ENCODE peak calls at places on chromosomes 1 and 21, in ten cellular contexts. P is A172; J is left ventricle myocardium superior; U is activated CD4-positive, alpha-beta memory T cell treated with anti-CD3 and anti-CD28 coated beads, Interleukin-2, amount 10 ng/mL, durations not matched to agents 7 days and 5 days; X is bronchial epithelial cell; E is stimulated activated CD4-positive, alpha-beta T cell treated with anti-CD3 and anti-CD28 coated beads, Interleukin-1b, Interleukin-23, amount 100 ng/mL, for 1 hour; O is ACHN; F is tibial nerve; L is sigmoid colon; T is HEK293T. D is an unnamed sample.

GRCh38 chr1:154327466-154328317 is 2.4 kb downstream of the ATP8B2 start:
- DNase-seq in P (no peak), J (no peak), U (peak; percentile 44), X (peak; percentile 48), E (no peak), O (no peak), F (no peak), L (no peak), T (no peak), D (no peak)

GRCh38 chr1:77825356-77825709 is 45.9 kb downstream of the MIGA1 start:
- DNase-seq in P (peak; percentile 58), J (no peak), U (no peak), X (peak; percentile 98), E (no peak), O (peak; percentile 73), F (peak; percentile 23), L (no peak), T (peak; percentile 46), D (peak; percentile 91)

GRCh38 chr1:204483791-204484190 is 10.8 kb downstream of the PIK3C2B start:
- DNase-seq in P (no peak), J (no peak), U (no peak), X (no peak), E (no peak), O (no peak), F (no peak), L (no peak), T (no peak), D (no peak)

GRCh38 chr21:44779417-44780139 is 22.0 kb downstream of the UBE2G2 start:
- DNase-seq in P (no peak), J (no peak), U (no peak), X (no peak), E (no peak), O (no peak), F (no peak), L (no peak), T (no peak), D (no peak)

GRCh38 chr1:85502625-85503083 is 37.7 kb upstream of the DDAH1 start:
- DNase-seq in P (peak; percentile 23), J (no peak), U (no peak), X (peak; percentile 65), E (no peak), O (peak; percentile 35), F (peak; percentile 69), L (peak; percentile 73), T (peak; percentile 64), D (peak; percentile 85)

GRCh38 chr1:183783896-183784637 is 20.9 kb upstream of the RGL1 start:
- DNase-seq in P (peak; percentile 21), J (peak; percentile 75), U (no peak), X (no peak), E (no peak), O (no peak), F (peak; percentile 51), L (peak; percentile 90), T (no peak), D (peak; percentile 91)

GRCh38 chr1:13786541-13786940 is 86.6 kb downstream of the PRDM2 start:
- DNase-seq in P (no peak), J (no peak), U (no peak), X (no peak), E (no peak), O (no peak), F (no peak), L (no peak), T (no peak), D (no peak)

GRCh38 chr1:151584278-151584677 is 27.6 kb upstream of the SNX27 start:
- DNase-seq in P (no peak), J (no peak), U (no peak), X (peak; percentile 60), E (no peak), O (no peak), F (no peak), L (no peak), T (no peak), D (no peak)

GRCh38 chr1:113879459-113880038 is 7.8 kb downstream of the BCL2L15 start:
- DNase-seq in P (no peak), J (no peak), U (no peak), X (no peak), E (no peak), O (no peak), F (no peak), L (no peak), T (no peak), D (peak; percentile 41)

GRCh38 chr1:31064685-31065309 is 720 bp downstream of the PUM1 start:
- DNase-seq in P (peak; percentile 3), J (peak; percentile 38), U (no peak), X (peak; percentile 23), E (no peak), O (peak; percentile 21), F (no peak), L (no peak), T (no peak), D (peak; percentile 17)

GRCh38 chr1:167717351-167717750 is 4.4 kb upstream of the MPZL1 start:
- DNase-seq in P (no peak), J (no peak), U (no peak), X (no peak), E (no peak), O (no peak), F (no peak), L (no peak), T (no peak), D (peak; percentile 64)

GRCh38 chr1:151510020-151510405 is 1.2 kb upstream of the CGN start:
- DNase-seq in P (no peak), J (no peak), U (no peak), X (no peak), E (no peak), O (no peak), F (no peak), L (peak; percentile 13), T (no peak), D (no peak)

GRCh38 chr1:11151854-11152612 is 37.1 kb upstream of the ANGPTL7 start:
- DNase-seq in P (no peak), J (peak; percentile 57), U (no peak), X (no peak), E (no peak), O (no peak), F (no peak), L (peak; percentile 21), T (no peak), D (no peak)

GRCh38 chr1:15282038-15282437 is 35.0 kb downstream of the FHAD1 start:
- DNase-seq in P (no peak), J (peak; percentile 34), U (no peak), X (no peak), E (no peak), O (no peak), F (no peak), L (no peak), T (no peak), D (no peak)

GRCh38 chr1:6999826-7000225 is 214.6 kb downstream of the CAMTA1 start:
- DNase-seq in P (no peak), J (no peak), U (no peak), X (no peak), E (no peak), O (no peak), F (no peak), L (no peak), T (no peak), D (no peak)